ENCODE peak calls at places on chromosomes 1 and 21, in four cellular contexts. S is K562, G is HepG2, O is GM12878. K is an unnamed sample.

GRCh38 chr1:100397681-100398080 is 45.4 kb downstream of the CDC14A start:
- DNase-seq in S (no peak), G (no peak), O (no peak), K (no peak)

GRCh38 chr1:23021834-23022233 is 2.6 kb downstream of the KDM1A start:
- DNase-seq in S (no peak), G (no peak), O (no peak), K (no peak)

GRCh38 chr21:31337991-31338891 is 5.8 kb downstream of the TIAM1 start:
- DNase-seq in S (no peak), G (no peak), O (no peak), K (no peak)

GRCh38 chr1:54791880-54792522 is 9.1 kb downstream of the TTC22 start:
- DNase-seq in S (peak), G (peak), O (no peak), K (peak)

GRCh38 chr21:36792505-36792967 is 93.6 kb downstream of the SIM2 start:
- DNase-seq in S (no peak), G (no peak), O (no peak), K (no peak)

GRCh38 chr1:166189126-166189525 is 22.3 kb upstream of the FAM78B start:
- DNase-seq in S (no peak), G (no peak), O (no peak), K (no peak)

GRCh38 chr1:111204211-111204883 is 3.9 kb upstream of the DENND2D start:
- DNase-seq in S (no peak), G (no peak), O (peak), K (peak)

GRCh38 chr1:234242091-234242490 is 131.2 kb upstream of the COA6 start:
- DNase-seq in S (no peak), G (no peak), O (no peak), K (no peak)

GRCh38 chr1:231274119-231274825 is 33.3 kb downstream of the GNPAT start:
- DNase-seq in S (no peak), G (no peak), O (no peak), K (no peak)

GRCh38 chr1:108747128-108747827 is 804 bp downstream of the STXBP3 start:
- DNase-seq in S (peak), G (peak), O (peak), K (peak)

GRCh38 chr21:46212721-46213484 is 15.7 kb downstream of the LSS start:
- DNase-seq in S (no peak), G (no peak), O (no peak), K (no peak)

GRCh38 chr1:71557138-71557537 is 476.3 kb upstream of the ZRANB2 start:
- DNase-seq in S (no peak), G (no peak), O (no peak), K (no peak)

GRCh38 chr1:220089650-220090556 is at the start of gene BPNT1:
- DNase-seq in S (peak), G (peak), O (peak), K (peak)

GRCh38 chr1:65059930-65060538 is 88.0 kb upstream of the AK4 start:
- DNase-seq in S (peak), G (peak), O (no peak), K (peak)

GRCh38 chr1:228647523-228648444 is 87.5 kb upstream of the RHOU start:
- DNase-seq in S (peak), G (peak), O (no peak), K (peak)

GRCh38 chr1:107555578-107555977 is 409.4 kb downstream of the VAV3 start:
- DNase-seq in S (no peak), G (no peak), O (no peak), K (peak)

GRCh38 chr1:38004284-38005101 is 821 bp downstream of the FHL3 start:
- DNase-seq in S (peak), G (no peak), O (no peak), K (peak)

GRCh38 chr1:218527737-218528136 is 182.6 kb downstream of the TGFB2 start:
- DNase-seq in S (no peak), G (no peak), O (no peak), K (no peak)

GRCh38 chr1:15454256-15454655 is 2.3 kb upstream of the CELA2A start:
- DNase-seq in S (no peak), G (no peak), O (no peak), K (no peak)

GRCh38 chr1:29648798-29649374 is 412.6 kb downstream of the PTPRU start:
- DNase-seq in S (no peak), G (no peak), O (no peak), K (no peak)

GRCh38 chr21:33813832-33814231 is 101.8 kb downstream of the ATP5PO start:
- DNase-seq in S (no peak), G (no peak), O (no peak), K (no peak)

GRCh38 chr1:159141584-159142518 is 29.6 kb upstream of the CADM3 start:
- DNase-seq in S (peak), G (no peak), O (no peak), K (peak)

GRCh38 chr1:102733491-102734236 is 374.7 kb downstream of the COL11A1 start:
- DNase-seq in S (no peak), G (no peak), O (no peak), K (no peak)

DNA sequence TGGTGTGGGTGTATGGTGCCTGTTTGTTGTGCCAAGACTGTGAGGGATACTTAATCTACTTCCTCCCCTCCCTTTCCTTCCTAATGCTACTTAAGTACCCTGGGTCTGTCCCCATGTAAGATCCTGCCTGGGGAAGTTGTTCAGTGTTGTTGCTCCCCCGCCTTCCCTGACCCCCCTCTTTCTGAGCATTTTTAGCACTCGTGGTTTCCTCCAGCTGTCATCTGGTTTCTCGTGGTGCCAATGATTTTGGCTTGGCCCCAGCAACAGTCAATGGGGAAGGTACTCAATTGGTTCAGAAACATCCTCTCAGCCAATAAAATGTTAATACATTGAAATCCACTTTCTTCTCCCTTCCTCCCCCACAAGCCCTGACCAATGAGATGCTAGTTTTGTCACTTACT is 8.0 kb upstream of the B4GALT3 start:
- DNase-seq in S (peak), G (no peak), O (peak), K (peak)
- TF ChIP-seq NFIC in S (peak), G (no peak), O (no peak), K (no peak)

GRCh38 chr1:39127513-39127912 is 77.0 kb upstream of the MACF1 start:
- DNase-seq in S (peak), G (peak), O (no peak), K (no peak)
- TF ChIP-seq GABPA in S (no peak), G (no peak), O (no peak), K (no peak)

GRCh38 chr1:61079898-61080336 is 2.4 kb upstream of the NFIA start:
- DNase-seq in S (peak), G (peak), O (no peak), K (peak)
- TF ChIP-seq NFIC in S (peak), G (no peak), O (no peak), K (peak)

GRCh38 chr1:240414237-240414636 is 197.7 kb downstream of the GREM2 start:
- DNase-seq in S (no peak), G (no peak), O (no peak), K (no peak)
- TF ChIP-seq GABPA in S (no peak), G (no peak), O (no peak), K (no peak)

DNA sequence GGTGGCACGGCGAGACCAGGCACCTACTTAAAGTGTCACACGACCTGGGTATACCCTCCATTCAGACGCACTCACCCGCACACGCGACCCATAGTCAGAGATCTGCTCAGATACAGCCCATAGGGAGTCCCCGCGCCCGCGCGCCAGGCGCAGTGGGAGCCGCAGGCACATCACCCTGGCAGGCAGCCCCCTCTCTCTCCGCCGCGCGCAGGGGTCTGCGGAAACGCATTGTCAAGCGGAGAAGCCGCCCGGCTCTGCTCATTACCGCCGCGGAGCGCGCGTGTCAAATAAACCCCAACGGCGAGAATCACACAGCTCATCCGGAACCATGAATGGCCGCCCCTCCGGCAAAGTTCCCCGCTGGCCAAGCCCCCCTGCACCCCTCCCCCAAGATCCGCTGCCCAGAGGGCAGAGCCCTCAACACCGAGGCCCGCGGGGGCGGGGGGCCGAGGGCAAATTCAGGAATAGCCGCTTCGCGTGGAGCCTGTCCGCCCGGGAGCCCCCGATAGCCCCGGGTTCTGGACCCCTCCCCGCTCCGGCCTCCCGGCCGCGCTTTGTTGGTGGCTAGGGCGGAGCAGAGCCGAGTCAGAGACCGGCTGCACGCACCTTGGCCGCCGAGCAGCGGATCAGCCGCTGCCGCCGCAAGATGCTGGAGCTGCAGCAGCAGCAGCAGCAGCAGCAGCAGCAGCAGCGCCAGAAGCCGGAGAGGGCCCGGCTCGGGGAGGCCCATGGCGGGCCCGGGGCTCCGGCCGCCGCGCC is 508 bp downstream of the LRP8 start:
- DNase-seq in S (peak), G (peak), O (no peak), K (peak)
- TF ChIP-seq NFIC in S (no peak), G (no peak), O (no peak), K (no peak)

GRCh38 chr1:1182491-1183220 is 9.0 kb downstream of the TTLL10 start:
- DNase-seq in S (no peak), G (no peak), O (no peak), K (peak)

GRCh38 chr1:1181938-1182410 is 8.3 kb downstream of the TTLL10 start:
- DNase-seq in S (no peak), G (no peak), O (no peak), K (peak)

GRCh38 chr1:1185101-1185765 is 11.6 kb downstream of the TTLL10 start:
- DNase-seq in S (peak), G (no peak), O (no peak), K (peak)

GRCh38 chr1:1183833-1184775 is 10.4 kb downstream of the TTLL10 start:
- DNase-seq in S (no peak), G (no peak), O (no peak), K (peak)

GRCh38 chr1:1183221-1183747 is 9.6 kb downstream of the TTLL10 start:
- DNase-seq in S (no peak), G (no peak), O (no peak), K (peak)
- TF ChIP-seq GABPA in S (no peak), G (no peak), O (no peak), K (no peak)

K was measured in SK-N-SH.